ENCODE peak calls at places on chromosomes 3 and 15, in four cellular contexts. M, G, R and N are unnamed samples.

GRCh38 chr3:169362872-169363271 is 300.6 kb downstream of the MECOM start:
- DNase-seq in R (no peak), M (no peak), G (no peak), N (no peak)

GRCh38 chr3:44992555-44993470 is 16.8 kb downstream of the EXOSC7 start:
- DNase-seq in M (no peak), R (no peak), G (peak), N (peak)

GRCh38 chr3:16512435-16513140 is 911 bp downstream of the RFTN1 start:
- DNase-seq in G (no peak), M (peak), R (peak), N (no peak)

GRCh38 chr15:40092416-40093223 is 16.1 kb downstream of the BMF start:
- DNase-seq in R (peak), G (no peak), M (no peak), N (no peak)

GRCh38 chr15:44726568-44727461 is 9.5 kb upstream of the TRIM69 start:
- DNase-seq in M (peak), G (peak), R (peak), N (peak)

GRCh38 chr15:81303241-81304225 is 20.4 kb downstream of the STARD5 start:
- DNase-seq in M (no peak), R (no peak), G (no peak), N (no peak)

GRCh38 chr3:51319271-51319670 is 65.8 kb upstream of the MANF start:
- DNase-seq in R (no peak), G (no peak), M (no peak), N (no peak)

GRCh38 chr15:85625856-85626255 is 168.9 kb downstream of the KLHL25 start:
- DNase-seq in M (no peak), G (no peak), R (no peak), N (no peak)

GRCh38 chr3:196246612-196247308 is 30.4 kb downstream of the SLC51A start:
- DNase-seq in R (no peak), G (no peak), M (no peak), N (no peak)

GRCh38 chr3:134419966-134420321 is 45.7 kb upstream of the AMOTL2 start:
- DNase-seq in M (no peak), R (no peak), G (no peak), N (no peak)

GRCh38 chr3:122305818-122306621 is 19.0 kb upstream of the CSTA start:
- DNase-seq in G (no peak), R (peak), M (no peak), N (peak)

GRCh38 chr3:77868725-77869124 is 828.8 kb downstream of the ROBO2 start:
- DNase-seq in R (no peak), M (no peak), G (no peak), N (no peak)

GRCh38 chr15:70617076-70617910 is 146.1 kb downstream of the UACA start:
- DNase-seq in R (peak), M (no peak), G (no peak), N (no peak)